ENCODE peak calls at places on chromosomes 7 and 10, in six cellular contexts. K is endothelial cell of umbilical vein, S is A549, C is HepG2, G is K562, D is GM12878. V is an unnamed sample.

GRCh38 chr7:111744501-111745155 is 182.3 kb upstream of the IMMP2L start:
- DNase-seq in K (peak), S (no peak), C (no peak), G (no peak), D (no peak), V (no peak)

GRCh38 chr7:73991522-73992103 is 36.4 kb upstream of the ELN start:
- DNase-seq in K (no peak), S (no peak), C (no peak), G (no peak), D (no peak), V (no peak)

GRCh38 chr7:2517004-2517403 is 2.6 kb upstream of the LFNG start:
- DNase-seq in K (no peak), S (no peak), C (no peak), G (no peak), D (no peak), V (no peak)

GRCh38 chr7:156659961-156660360 is 19.4 kb downstream of the RNF32 start:
- DNase-seq in K (no peak), S (no peak), C (no peak), G (no peak), D (no peak), V (no peak)

GRCh38 chr7:121186746-121187145 is 142.1 kb upstream of the WNT16 start:
- DNase-seq in K (no peak), S (no peak), C (no peak), G (no peak), D (no peak), V (no peak)

GRCh38 chr10:48927198-48927597 is 12.4 kb downstream of the LRRC18 start:
- DNase-seq in K (no peak), S (no peak), C (no peak), G (no peak), D (no peak), V (no peak)

GRCh38 chr7:13603661-13604060 is 385.8 kb downstream of the ETV1 start:
- DNase-seq in K (no peak), S (no peak), C (no peak), G (no peak), D (no peak), V (no peak)

GRCh38 chr10:131251146-131251541 is 60.4 kb downstream of the TCERG1L start:
- DNase-seq in K (no peak), S (no peak), C (no peak), G (no peak), D (no peak), V (no peak)

GRCh38 chr10:29210469-29210868 is 78.4 kb upstream of the LYZL1 start:
- DNase-seq in K (no peak), S (no peak), C (no peak), G (no peak), D (no peak), V (no peak)

GRCh38 chr7:72805526-72806494 is 22.2 kb downstream of the TYW1B start:
- DNase-seq in K (no peak), S (peak), C (peak), G (peak), D (no peak), V (peak)

GRCh38 chr10:21473541-21473940 is 51.9 kb downstream of the SKIDA1 start:
- DNase-seq in K (no peak), S (no peak), C (no peak), G (no peak), D (no peak), V (no peak)

GRCh38 chr10:91908358-91909177 is 718 bp downstream of the FGFBP3 start:
- DNase-seq in K (peak), S (peak), C (peak), G (peak), D (peak), V (peak)

GRCh38 chr7:75900617-75901315 is 14.2 kb upstream of the POR start:
- DNase-seq in K (no peak), S (no peak), C (no peak), G (no peak), D (no peak), V (no peak)

GRCh38 chr7:144009361-144009760 is 9.2 kb downstream of the OR6B1 start:
- DNase-seq in K (no peak), S (no peak), C (no peak), G (no peak), D (no peak), V (no peak)

GRCh38 chr7:158450476-158451124 is 137.0 kb downstream of the PTPRN2 start:
- DNase-seq in K (no peak), S (no peak), C (no peak), G (no peak), D (no peak), V (no peak)

GRCh38 chr10:79147306-79147705 is 78.5 kb downstream of the ZMIZ1 start:
- DNase-seq in K (no peak), S (no peak), C (no peak), G (no peak), D (no peak), V (no peak)

GRCh38 chr10:79145517-79146470 is 77.0 kb downstream of the ZMIZ1 start:
- DNase-seq in K (no peak), S (no peak), C (no peak), G (peak), D (no peak), V (no peak)

GRCh38 chr10:79145174-79145483 is 76.4 kb downstream of the ZMIZ1 start:
- DNase-seq in K (no peak), S (no peak), C (no peak), G (no peak), D (no peak), V (no peak)

GRCh38 chr10:79147796-79148451 is 79.2 kb downstream of the ZMIZ1 start:
- DNase-seq in K (no peak), S (no peak), C (no peak), G (no peak), D (no peak), V (no peak)

GRCh38 chr10:79146611-79147130 is 77.9 kb downstream of the ZMIZ1 start:
- DNase-seq in K (peak), S (no peak), C (no peak), G (no peak), D (no peak), V (no peak)
- TF ChIP-seq POLR2A in K (no peak), S (no peak), C (no peak), G (no peak), D (no peak), V (no peak)

GRCh38 chr10:33098966-33099663 is 141.1 kb upstream of the ITGB1 start:
- DNase-seq in K (no peak), S (no peak), C (no peak), G (no peak), D (no peak), V (peak)
- TF ChIP-seq MYC in K (no peak), S (no peak), C (no peak), G (no peak), D (no peak), V (no peak)

GRCh38 chr10:70132098-70133029 is at the start of gene AIFM2:
- DNase-seq in K (peak), S (peak), C (peak), G (peak), D (no peak), V (no peak)
- TF ChIP-seq POLR2A in K (no peak), S (peak), C (peak), G (peak), D (peak), V (no peak)

GRCh38 chr10:43683451-43684197 is 34.9 kb upstream of the ZNF32 start:
- DNase-seq in K (no peak), S (peak), C (peak), G (peak), D (no peak), V (peak)
- TF ChIP-seq MYC in K (no peak), S (no peak), C (no peak), G (no peak), D (no peak), V (no peak)